ENCODE peak calls at places on chromosome 6, in five cellular contexts. T, C, A, O and I are unnamed samples.

GRCh38 chr6:52000064-52000463 is 87.3 kb downstream of the PKHD1 start:
- DNase-seq in T (no peak), C (no peak), A (no peak), O (no peak), I (no peak)

GRCh38 chr6:63174173-63174572 is 37.1 kb upstream of the FKBP1C start:
- DNase-seq in T (no peak), C (no peak), A (no peak), O (no peak), I (no peak)

GRCh38 chr6:18148304-18149025 is 6.4 kb downstream of the TPMT start:
- DNase-seq in T (peak; percentile 92), C (peak; percentile 98), A (peak; percentile 71), O (no peak), I (no peak)

GRCh38 chr6:167467793-167468431 is 143.0 kb downstream of the TTLL2 start:
- DNase-seq in T (no peak), C (no peak), A (no peak), O (no peak), I (no peak)

GRCh38 chr6:168225471-168225901 is 94.1 kb downstream of the DACT2 start:
- DNase-seq in T (no peak), C (no peak), A (peak; percentile 53), O (no peak), I (no peak)

GRCh38 chr6:102417368-102417767 is 1023.9 kb downstream of the GRIK2 start:
- DNase-seq in T (no peak), C (no peak), A (no peak), O (no peak), I (no peak)

GRCh38 chr6:167811689-167812487 is 14.8 kb upstream of the AFDN start:
- DNase-seq in T (no peak), C (no peak), A (peak; percentile 18), O (no peak), I (no peak)

GRCh38 chr6:168559574-168560098 is 118.7 kb downstream of the SMOC2 start:
- DNase-seq in T (no peak), C (no peak), A (peak; percentile 68), O (no peak), I (no peak)

GRCh38 chr6:34352305-34352937 is 40.0 kb downstream of the NUDT3 start:
- DNase-seq in T (peak; percentile 47), C (peak; percentile 30), A (no peak), O (no peak), I (no peak)

DNA sequence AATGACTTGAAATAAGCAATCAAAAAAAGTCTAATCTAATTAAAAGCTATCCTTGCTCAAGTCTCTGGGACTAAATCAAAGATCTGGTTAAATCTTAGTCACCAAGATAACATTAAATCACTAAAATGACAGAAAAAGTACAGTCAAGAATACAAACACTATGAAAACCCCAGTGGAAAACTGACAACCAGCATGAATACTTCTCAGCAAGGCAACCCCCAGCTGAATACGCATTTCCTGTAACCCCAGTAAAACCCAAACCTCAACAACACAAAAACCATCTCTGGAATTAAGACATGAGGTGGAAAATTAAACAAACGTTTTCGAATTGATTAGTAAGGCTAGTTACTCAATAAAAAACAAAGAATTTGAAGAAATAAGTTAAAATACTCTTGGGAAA is 23.7 kb upstream of the ZC3H12D start:
- DNase-seq in T (no peak), C (no peak), A (no peak), O (no peak), I (no peak)
- TF ChIP-seq CTCF in T (no peak), C (no peak), A (no peak), O (no peak), I (no peak)

GRCh38 chr6:142918339-142919042 is 26.5 kb downstream of the HIVEP2 start:
- DNase-seq in T (peak; percentile 68), C (no peak), A (no peak), O (no peak), I (no peak)
- H3K4me3 ChIP-seq in T (no peak overlapping the region), C (no peak overlapping the region), A (no peak overlapping the region), O (peak overlapping the region; percentile 9), I (no peak overlapping the region)

DNA sequence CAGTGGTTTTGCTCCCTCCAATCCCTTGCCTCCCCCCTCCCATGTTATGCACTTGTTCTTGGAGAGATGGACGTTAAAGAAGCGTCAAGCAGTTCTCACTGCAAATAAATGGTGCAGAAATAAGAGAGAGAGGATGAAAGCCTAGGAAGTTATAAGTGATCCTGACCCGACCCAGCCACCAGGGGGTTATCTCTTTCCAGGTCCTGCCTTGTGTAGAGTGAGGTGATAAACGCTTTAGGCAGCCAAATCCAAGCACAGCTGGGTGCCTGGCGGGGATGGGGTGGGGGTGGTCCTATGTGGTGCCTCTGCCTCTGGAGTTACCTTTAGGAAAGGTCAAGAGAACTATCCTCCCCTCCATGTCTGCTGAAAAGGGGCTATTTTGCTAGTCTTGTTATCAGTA is 9.1 kb upstream of the TFAP2A start:
- DNase-seq in T (no peak), C (no peak), A (no peak), O (no peak), I (peak; percentile 43)
- TF ChIP-seq CTCF in T (no peak), C (no peak), A (no peak), O (no peak), I (peak; percentile 60)

GRCh38 chr6:88734544-88734943 is 228.9 kb downstream of the RNGTT start:
- DNase-seq in T (no peak), C (no peak), A (no peak), O (no peak), I (no peak)

GRCh38 chr6:88725111-88725711 is 238.2 kb downstream of the RNGTT start:
- DNase-seq in T (no peak), C (peak; percentile 18), A (peak; percentile 53), O (peak; percentile 12), I (peak; percentile 69)

GRCh38 chr6:88728756-88729155 is 234.7 kb downstream of the RNGTT start:
- DNase-seq in T (no peak), C (no peak), A (no peak), O (no peak), I (no peak)

GRCh38 chr6:88730602-88731001 is 232.8 kb downstream of the RNGTT start:
- DNase-seq in T (peak; percentile 31), C (peak; percentile 36), A (peak; percentile 27), O (no peak), I (no peak)
- H3K4me3 ChIP-seq in T (no peak overlapping the region), C (no peak overlapping the region), A (no peak overlapping the region), O (no peak overlapping the region), I (no peak overlapping the region)

GRCh38 chr6:13413906-13414555 is 73.4 kb downstream of the GFOD1 start:
- DNase-seq in T (peak; percentile 47), C (no peak), A (peak; percentile 37), O (peak; percentile 60), I (no peak)
- TF ChIP-seq CTCF in T (no peak), C (no peak), A (no peak), O (peak; percentile 35), I (peak; percentile 15)

DNA sequence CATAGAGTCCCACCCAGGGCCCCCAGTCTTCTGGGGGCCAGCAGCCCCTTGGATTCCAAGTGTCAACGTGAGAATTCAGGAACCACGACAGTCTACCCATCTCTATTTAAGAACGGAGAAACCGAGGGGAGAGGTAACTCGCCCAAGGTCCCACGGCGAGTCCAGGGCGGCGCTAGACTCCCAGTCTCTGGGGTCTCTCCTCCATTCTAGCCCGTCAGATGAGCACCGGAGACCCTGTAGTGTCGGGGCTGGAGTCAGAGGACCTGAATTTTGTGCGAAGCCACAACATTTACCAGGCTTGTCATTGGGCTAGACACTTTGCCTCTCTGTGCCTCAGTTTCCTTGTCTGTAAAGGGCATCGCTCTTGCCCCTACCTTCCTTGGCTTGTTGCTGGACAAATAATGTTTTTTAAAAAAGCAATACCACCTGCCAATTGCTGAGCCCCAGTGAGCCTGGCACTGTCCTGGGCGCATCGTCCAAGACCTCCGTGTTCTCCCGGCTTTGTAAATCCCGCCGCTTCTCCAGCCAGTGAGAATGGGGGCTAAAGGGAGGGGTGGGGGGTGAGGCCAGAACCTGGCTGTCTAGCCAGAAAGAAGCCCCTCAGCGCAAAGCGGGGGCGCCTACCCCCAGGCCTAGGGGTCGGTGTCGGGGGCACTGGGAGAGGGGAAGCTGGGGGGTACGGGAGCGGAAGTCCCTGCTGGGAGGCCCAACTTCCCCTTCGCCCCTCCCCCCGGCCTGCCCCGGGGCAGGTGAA is 91.7 kb downstream of the NCR2 start:
- DNase-seq in T (no peak), C (no peak), A (no peak), O (no peak), I (no peak)
- H3K4me3 ChIP-seq in T (no peak overlapping the region), C (no peak overlapping the region), A (no peak overlapping the region), O (peak overlapping the region; percentile 70), I (no peak overlapping the region)

GRCh38 chr6:144216668-144217218 is 66.4 kb downstream of the STX11 start:
- DNase-seq in T (no peak), C (no peak), A (no peak), O (peak; percentile 78), I (no peak)
- TF ChIP-seq CTCF in T (peak; percentile 7), C (peak; percentile 4), A (peak; percentile 34), O (no peak), I (no peak)

GRCh38 chr6:28802417-28803336 is 121.1 kb downstream of the TRIM27 start:
- DNase-seq in T (peak; percentile 62), C (peak; percentile 80), A (peak; percentile 29), O (no peak), I (no peak)
- H3K4me3 ChIP-seq in T (no peak overlapping the region), C (peak overlapping the region; percentile 17), A (no peak overlapping the region), O (no peak overlapping the region), I (no peak overlapping the region)

GRCh38 chr6:132126150-132126549 is 175.0 kb upstream of the CCN2 start:
- DNase-seq in T (no peak), C (no peak), A (no peak), O (no peak), I (no peak)
- TF ChIP-seq CTCF in T (no peak), C (no peak), A (no peak), O (no peak), I (no peak)

GRCh38 chr6:79622353-79622752 is 8.8 kb upstream of the SH3BGRL2 start:
- DNase-seq in T (no peak), C (no peak), A (no peak), O (no peak), I (no peak)
- H3K4me3 ChIP-seq in T (no peak overlapping the region), C (no peak overlapping the region), A (no peak overlapping the region), O (no peak overlapping the region), I (no peak overlapping the region)